ENCODE peak calls at places on chromosomes 2 and 18, in nine cellular contexts. One of them, this sample, is unnamed.

GRCh38 chr2:69815717-69816116 is 13.7 kb upstream of the GMCL1 start:
- DNase-seq in PC-3: peak
- DNase-seq in K562: no peak
- DNase-seq in lower leg skin: no peak
- DNase-seq in body of pancreas: no peak
- DNase-seq in psoas muscle: no peak
- DNase-seq in small intestine: no peak
- DNase-seq in fibroblast of mammary gland: no peak
- DNase-seq in dorsolateral prefrontal cortex: no peak
- DNase-seq in this sample: no peak

GRCh38 chr2:175742367-175742766 is 259.7 kb downstream of the LNPK start:
- DNase-seq in PC-3: peak
- DNase-seq in K562: no peak
- DNase-seq in lower leg skin: no peak
- DNase-seq in body of pancreas: no peak
- DNase-seq in psoas muscle: no peak
- DNase-seq in small intestine: no peak
- DNase-seq in fibroblast of mammary gland: peak
- DNase-seq in dorsolateral prefrontal cortex: no peak
- DNase-seq in this sample: no peak

GRCh38 chr2:59196511-59196910 is 955.4 kb upstream of the FANCL start:
- DNase-seq in PC-3: no peak
- DNase-seq in K562: no peak
- DNase-seq in lower leg skin: no peak
- DNase-seq in body of pancreas: no peak
- DNase-seq in psoas muscle: no peak
- DNase-seq in small intestine: no peak
- DNase-seq in fibroblast of mammary gland: peak
- DNase-seq in dorsolateral prefrontal cortex: no peak
- DNase-seq in this sample: no peak

GRCh38 chr2:134253117-134253704 is 661 bp upstream of the MGAT5 start:
- DNase-seq in PC-3: no peak
- DNase-seq in K562: no peak
- DNase-seq in lower leg skin: no peak
- DNase-seq in body of pancreas: no peak
- DNase-seq in psoas muscle: no peak
- DNase-seq in small intestine: no peak
- DNase-seq in fibroblast of mammary gland: no peak
- DNase-seq in dorsolateral prefrontal cortex: no peak
- DNase-seq in this sample: no peak

GRCh38 chr2:228731517-228731916 is 539.6 kb downstream of the PID1 start:
- DNase-seq in PC-3: peak
- DNase-seq in K562: no peak
- DNase-seq in lower leg skin: peak
- DNase-seq in body of pancreas: no peak
- DNase-seq in psoas muscle: no peak
- DNase-seq in small intestine: no peak
- DNase-seq in fibroblast of mammary gland: peak
- DNase-seq in dorsolateral prefrontal cortex: no peak
- DNase-seq in this sample: no peak

GRCh38 chr2:240732911-240733622 is 41.4 kb downstream of the AQP12A start:
- DNase-seq in PC-3: no peak
- DNase-seq in K562: no peak
- DNase-seq in lower leg skin: no peak
- DNase-seq in body of pancreas: no peak
- DNase-seq in psoas muscle: no peak
- DNase-seq in small intestine: no peak
- DNase-seq in fibroblast of mammary gland: peak
- DNase-seq in dorsolateral prefrontal cortex: no peak
- DNase-seq in this sample: no peak

GRCh38 chr18:48942086-48942485 is 8.7 kb downstream of the SMAD7 start:
- DNase-seq in PC-3: no peak
- DNase-seq in K562: no peak
- DNase-seq in lower leg skin: no peak
- DNase-seq in body of pancreas: no peak
- DNase-seq in psoas muscle: no peak
- DNase-seq in small intestine: no peak
- DNase-seq in fibroblast of mammary gland: no peak
- DNase-seq in dorsolateral prefrontal cortex: no peak
- DNase-seq in this sample: no peak

GRCh38 chr18:37729715-37730114 is 164.1 kb upstream of the CELF4 start:
- DNase-seq in PC-3: no peak
- DNase-seq in K562: no peak
- DNase-seq in lower leg skin: no peak
- DNase-seq in body of pancreas: no peak
- DNase-seq in psoas muscle: no peak
- DNase-seq in small intestine: no peak
- DNase-seq in fibroblast of mammary gland: no peak
- DNase-seq in dorsolateral prefrontal cortex: no peak
- DNase-seq in this sample: no peak

DNA sequence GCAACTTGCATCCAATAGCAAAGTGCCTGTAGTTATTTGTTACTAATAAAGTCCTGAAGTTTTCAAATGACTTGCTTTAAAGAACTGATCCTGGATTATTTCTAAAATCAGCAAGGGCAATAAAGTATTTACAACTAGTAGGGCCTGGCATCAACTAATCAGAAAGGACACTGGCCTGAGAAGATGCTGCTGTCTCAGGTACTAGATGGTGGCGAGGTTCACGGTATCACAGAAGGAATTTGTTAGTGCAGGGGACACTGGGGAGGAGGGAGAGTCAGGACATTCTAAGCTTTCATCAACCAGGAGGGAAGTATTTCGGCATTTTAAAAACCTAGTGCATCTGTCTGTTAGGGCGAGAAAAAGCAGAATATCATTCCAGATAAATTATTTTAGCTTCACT is 440.2 kb upstream of the LYPD1 start:
- DNase-seq in PC-3: no peak
- DNase-seq in K562: no peak
- DNase-seq in lower leg skin: no peak
- DNase-seq in body of pancreas: no peak
- DNase-seq in psoas muscle: no peak
- DNase-seq in small intestine: no peak
- DNase-seq in fibroblast of mammary gland: no peak
- DNase-seq in dorsolateral prefrontal cortex: no peak
- DNase-seq in this sample: no peak
- H3K4me3 ChIP-seq in PC-3: no peak
- H3K4me3 ChIP-seq in K562: no peak
- H3K4me3 ChIP-seq in lower leg skin: no peak
- H3K4me3 ChIP-seq in body of pancreas: no peak
- H3K4me3 ChIP-seq in psoas muscle: no peak
- H3K4me3 ChIP-seq in small intestine: no peak
- H3K4me3 ChIP-seq in fibroblast of mammary gland: no peak
- H3K4me3 ChIP-seq in dorsolateral prefrontal cortex: no peak
- H3K4me3 ChIP-seq in this sample: no peak

DNA sequence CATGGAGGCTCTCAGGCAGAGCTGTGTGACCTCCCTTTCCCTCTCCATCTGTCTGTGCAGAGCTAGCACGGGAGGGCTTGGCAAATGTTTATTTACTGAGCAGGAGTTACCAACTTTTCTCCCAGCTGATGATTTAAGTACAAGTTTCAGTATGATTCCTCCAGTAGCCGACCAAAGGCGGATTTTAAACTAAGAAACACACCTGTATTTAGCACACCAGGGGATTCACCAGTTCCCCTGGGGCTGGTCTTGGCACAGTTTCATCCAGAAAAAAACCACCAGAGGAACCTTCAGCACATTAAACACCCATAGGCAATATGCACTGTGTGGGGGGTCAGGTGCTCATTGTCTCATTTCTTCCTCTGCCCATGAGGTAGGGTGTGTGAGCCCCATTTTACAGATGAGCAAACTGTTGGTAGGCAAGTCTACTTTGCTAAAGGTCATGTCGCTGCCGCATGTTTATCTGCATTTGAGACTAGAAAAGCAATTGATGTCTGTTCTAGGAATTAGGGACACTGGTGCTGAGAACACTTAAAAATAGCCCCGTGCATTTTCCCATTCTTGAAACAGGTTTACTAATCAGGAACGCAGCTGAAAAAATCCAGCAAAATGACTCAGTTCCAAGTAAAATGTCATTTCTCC is 167.0 kb upstream of the ID2 start:
- DNase-seq in PC-3: no peak
- DNase-seq in K562: no peak
- DNase-seq in lower leg skin: no peak
- DNase-seq in body of pancreas: no peak
- DNase-seq in psoas muscle: no peak
- DNase-seq in small intestine: no peak
- DNase-seq in fibroblast of mammary gland: no peak
- DNase-seq in dorsolateral prefrontal cortex: no peak
- DNase-seq in this sample: no peak
- H3K4me3 ChIP-seq in PC-3: no peak
- H3K4me3 ChIP-seq in K562: no peak
- H3K4me3 ChIP-seq in lower leg skin: no peak
- H3K4me3 ChIP-seq in body of pancreas: no peak
- H3K4me3 ChIP-seq in psoas muscle: no peak
- H3K4me3 ChIP-seq in small intestine: no peak
- H3K4me3 ChIP-seq in fibroblast of mammary gland: no peak
- H3K4me3 ChIP-seq in dorsolateral prefrontal cortex: no peak
- H3K4me3 ChIP-seq in this sample: no peak

DNA sequence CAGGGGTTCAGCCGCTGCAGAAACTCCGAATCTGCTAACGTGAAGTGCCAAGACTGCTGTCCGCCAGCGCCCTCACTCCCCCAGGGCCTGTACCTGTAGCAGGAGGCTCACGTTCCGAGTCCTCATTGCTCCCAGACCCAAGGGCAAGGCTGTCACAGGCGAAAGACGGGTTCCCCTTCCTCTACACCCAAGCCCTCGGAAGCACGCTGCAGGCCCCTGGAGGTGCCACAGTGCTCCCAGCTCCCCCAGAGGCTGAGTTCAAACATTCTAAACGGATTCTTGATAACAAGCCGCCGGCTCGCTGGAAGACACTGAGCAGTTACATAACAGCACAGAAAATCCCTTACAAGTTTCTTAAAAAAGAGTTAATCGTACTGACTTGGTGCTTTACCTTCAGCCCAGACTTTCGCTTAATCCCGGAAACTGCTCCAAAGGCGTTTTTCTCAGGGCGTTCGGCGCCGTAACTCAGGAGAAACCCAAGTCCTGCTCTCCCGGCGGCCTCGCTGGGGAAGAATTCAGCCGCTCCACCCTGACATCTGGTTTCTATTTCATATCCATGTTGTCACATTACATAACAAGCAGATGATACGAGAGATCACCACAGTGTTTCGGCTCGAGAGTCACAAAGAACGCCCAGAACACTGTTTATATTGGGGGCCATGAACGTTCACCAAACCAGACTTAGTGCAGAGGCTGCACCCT is 92.0 kb downstream of the HDAC4 start:
- DNase-seq in PC-3: no peak
- DNase-seq in K562: no peak
- DNase-seq in lower leg skin: peak
- DNase-seq in body of pancreas: no peak
- DNase-seq in psoas muscle: peak
- DNase-seq in small intestine: no peak
- DNase-seq in fibroblast of mammary gland: peak
- DNase-seq in dorsolateral prefrontal cortex: no peak
- DNase-seq in this sample: peak
- H3K4me3 ChIP-seq in PC-3: no peak
- H3K4me3 ChIP-seq in K562: no peak
- H3K4me3 ChIP-seq in lower leg skin: no peak
- H3K4me3 ChIP-seq in body of pancreas: no peak
- H3K4me3 ChIP-seq in psoas muscle: peak
- H3K4me3 ChIP-seq in small intestine: no peak
- H3K4me3 ChIP-seq in fibroblast of mammary gland: peak
- H3K4me3 ChIP-seq in dorsolateral prefrontal cortex: peak
- H3K4me3 ChIP-seq in this sample: peak

GRCh38 chr2:170816499-170817246 is at the start of gene GAD1:
- DNase-seq in PC-3: peak
- DNase-seq in K562: peak
- DNase-seq in lower leg skin: peak
- DNase-seq in body of pancreas: peak
- DNase-seq in psoas muscle: peak
- DNase-seq in small intestine: peak
- DNase-seq in fibroblast of mammary gland: peak
- DNase-seq in dorsolateral prefrontal cortex: peak
- DNase-seq in this sample: peak

GRCh38 chr2:170817247-170817998 is 736 bp downstream of the GAD1 start:
- DNase-seq in PC-3: peak
- DNase-seq in K562: peak
- DNase-seq in lower leg skin: no peak
- DNase-seq in body of pancreas: no peak
- DNase-seq in psoas muscle: no peak
- DNase-seq in small intestine: no peak
- DNase-seq in fibroblast of mammary gland: peak
- DNase-seq in dorsolateral prefrontal cortex: no peak
- DNase-seq in this sample: peak

GRCh38 chr2:170818294-170819104 is 1.8 kb downstream of the GAD1 start:
- DNase-seq in PC-3: no peak
- DNase-seq in K562: no peak
- DNase-seq in lower leg skin: no peak
- DNase-seq in body of pancreas: no peak
- DNase-seq in psoas muscle: no peak
- DNase-seq in small intestine: no peak
- DNase-seq in fibroblast of mammary gland: no peak
- DNase-seq in dorsolateral prefrontal cortex: no peak
- DNase-seq in this sample: no peak

GRCh38 chr2:170815746-170816498 is 765 bp upstream of the GAD1 start:
- DNase-seq in PC-3: peak
- DNase-seq in K562: peak
- DNase-seq in lower leg skin: no peak
- DNase-seq in body of pancreas: peak
- DNase-seq in psoas muscle: peak
- DNase-seq in small intestine: peak
- DNase-seq in fibroblast of mammary gland: peak
- DNase-seq in dorsolateral prefrontal cortex: peak
- DNase-seq in this sample: peak

DNA sequence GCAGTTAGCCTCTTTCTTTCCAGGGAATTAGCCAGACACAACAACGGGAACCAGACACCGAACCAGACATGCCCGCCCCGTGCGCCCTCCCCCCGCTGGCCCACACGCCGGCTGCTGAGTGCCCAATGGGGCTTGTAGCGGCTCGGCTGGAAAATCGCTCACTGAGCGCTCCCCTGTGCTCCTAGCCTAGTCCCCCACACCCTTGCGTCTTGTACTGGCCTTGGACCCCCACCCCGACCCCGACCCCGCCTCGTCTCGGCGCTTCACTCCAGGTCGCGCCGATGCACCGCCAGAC is 1.3 kb downstream of the GAD1 start:
- DNase-seq in PC-3: no peak
- DNase-seq in K562: no peak
- DNase-seq in lower leg skin: no peak
- DNase-seq in body of pancreas: no peak
- DNase-seq in psoas muscle: no peak
- DNase-seq in small intestine: no peak
- DNase-seq in fibroblast of mammary gland: no peak
- DNase-seq in dorsolateral prefrontal cortex: no peak
- DNase-seq in this sample: peak
- H3K4me3 ChIP-seq in PC-3: peak
- H3K4me3 ChIP-seq in K562: peak
- H3K4me3 ChIP-seq in lower leg skin: peak
- H3K4me3 ChIP-seq in body of pancreas: no peak
- H3K4me3 ChIP-seq in psoas muscle: peak
- H3K4me3 ChIP-seq in small intestine: no peak
- H3K4me3 ChIP-seq in fibroblast of mammary gland: no peak
- H3K4me3 ChIP-seq in dorsolateral prefrontal cortex: peak
- H3K4me3 ChIP-seq in this sample: peak